ENCODE peak calls at places on chromosomes 5 and 9, in five cellular contexts. D is kidney epithelial cell, S is PC-9, W is GM12864, T is testis. A is an unnamed sample.

GRCh38 chr9:117253256-117253655 is 161.6 kb downstream of the ASTN2 start:
- DNase-seq in D (no peak), T (peak; percentile 51), S (no peak), W (no peak), A (no peak)

GRCh38 chr5:69075522-69076169 is 18.2 kb upstream of the SLC30A5 start:
- DNase-seq in T (no peak), D (no peak), W (no peak), S (no peak), A (peak; percentile 32)

GRCh38 chr5:169302491-169303118 is 1.7 kb upstream of the SLIT3 start:
- DNase-seq in W (peak; percentile 41), D (peak; percentile 45), S (peak; percentile 56), T (peak; percentile 85), A (peak; percentile 63)

GRCh38 chr9:3769646-3770045 is 243.8 kb upstream of the RFX3 start:
- DNase-seq in S (no peak), W (no peak), D (no peak), T (no peak), A (no peak)

GRCh38 chr5:180119031-180119885 is 47.7 kb upstream of the RNF130 start:
- DNase-seq in D (no peak), S (no peak), T (no peak), W (no peak), A (peak; percentile 52)

GRCh38 chr5:140372971-140373487 is 13.0 kb downstream of the SLC4A9 start:
- DNase-seq in W (no peak), S (peak; percentile 58), D (peak; percentile 18), T (peak; percentile 80), A (peak; percentile 85)

GRCh38 chr9:136611119-136611518 is 51.6 kb upstream of the EGFL7 start:
- DNase-seq in T (no peak), W (no peak), S (no peak), D (no peak), A (peak; percentile 64)

GRCh38 chr5:176714067-176714466 is 66.8 kb downstream of the TSPAN17 start:
- DNase-seq in T (no peak), D (no peak), S (no peak), W (no peak), A (no peak)

GRCh38 chr9:132990781-132991180 is 12.3 kb downstream of the GFI1B start:
- DNase-seq in T (no peak), W (no peak), S (no peak), D (no peak), A (peak; percentile 34)
- H3K4me3 ChIP-seq in T (no peak overlapping the region), W (no peak overlapping the region), S (no peak overlapping the region), D (no peak overlapping the region), A (no peak overlapping the region)

GRCh38 chr5:72507360-72508238 is at the start of gene ZNF366:
- DNase-seq in S (no peak), W (no peak), D (no peak), T (no peak), A (no peak)

GRCh38 chr5:72506150-72506549 is 1.1 kb downstream of the ZNF366 start:
- DNase-seq in W (no peak), S (no peak), D (no peak), T (no peak), A (no peak)

GRCh38 chr5:72505539-72505938 is 1.7 kb downstream of the ZNF366 start:
- DNase-seq in W (no peak), S (no peak), T (no peak), D (no peak), A (no peak)

GRCh38 chr5:72503888-72504491 is 3.2 kb downstream of the ZNF366 start:
- DNase-seq in W (no peak), D (no peak), T (no peak), S (peak; percentile 51), A (no peak)

GRCh38 chr5:72505026-72505425 is 2.2 kb downstream of the ZNF366 start:
- DNase-seq in D (no peak), S (no peak), T (no peak), W (no peak), A (no peak)
- H3K4me3 ChIP-seq in D (no peak overlapping the region), S (peak overlapping the region; percentile 34), T (no peak overlapping the region), W (no peak overlapping the region), A (no peak overlapping the region)

DNA sequence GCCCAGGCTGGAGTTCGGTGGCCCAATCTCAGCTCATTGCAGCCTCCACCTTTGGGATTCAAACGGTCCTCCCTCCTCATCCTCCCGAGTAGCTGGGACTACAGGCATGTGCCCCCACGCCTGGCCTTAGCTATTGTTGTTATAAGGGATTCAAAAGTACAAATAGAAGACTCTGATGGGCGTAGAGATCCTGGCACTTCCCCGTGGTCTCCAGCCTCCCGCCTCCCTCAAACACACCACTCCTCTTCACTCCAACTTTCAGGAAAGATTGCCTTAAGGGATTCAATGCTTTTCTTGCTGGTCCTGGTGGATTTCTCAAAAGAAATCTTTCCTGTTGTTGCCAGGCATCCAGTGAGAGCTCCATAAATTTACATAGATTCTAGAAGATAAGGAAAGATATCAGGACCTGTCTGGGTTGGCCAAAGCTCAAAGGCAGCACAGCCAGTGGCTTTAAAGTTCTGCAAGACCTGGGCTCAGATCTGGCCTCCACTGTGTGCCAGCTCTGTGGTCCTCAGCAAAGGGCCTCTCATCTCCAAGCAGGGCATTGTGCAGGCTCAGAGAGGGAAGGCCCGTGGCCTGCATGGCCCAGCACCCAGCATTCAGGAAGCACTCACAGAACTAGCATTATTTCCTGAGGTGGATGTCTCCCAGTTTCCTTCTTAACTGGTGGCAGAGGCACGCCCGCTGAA is 1.1 kb downstream of the AIF1L start:
- DNase-seq in D (no peak), T (no peak), S (no peak), W (no peak), A (peak; percentile 56)
- H3K4me3 ChIP-seq in D (peak overlapping the region; percentile 66), T (peak overlapping the region; percentile 68), S (peak overlapping the region; percentile 92), W (no peak overlapping the region), A (peak overlapping the region; percentile 97)

GRCh38 chr5:135131801-135132675 is 98.0 kb upstream of the PITX1 start:
- DNase-seq in W (no peak), T (no peak), D (no peak), S (no peak), A (no peak)

GRCh38 chr5:135135530-135136201 is 101.6 kb upstream of the PITX1 start:
- DNase-seq in W (no peak), S (peak; percentile 75), D (no peak), T (no peak), A (no peak)

GRCh38 chr5:135133181-135133580 is 99.2 kb upstream of the PITX1 start:
- DNase-seq in S (no peak), W (no peak), T (no peak), D (no peak), A (no peak)

GRCh38 chr5:135134686-135135381 is 100.8 kb upstream of the PITX1 start:
- DNase-seq in D (no peak), W (no peak), S (no peak), T (no peak), A (no peak)

GRCh38 chr5:135133698-135134515 is 99.9 kb upstream of the PITX1 start:
- DNase-seq in T (no peak), W (no peak), D (no peak), S (peak; percentile 73), A (no peak)
- H3K4me3 ChIP-seq in T (no peak overlapping the region), W (no peak overlapping the region), D (no peak overlapping the region), S (no peak overlapping the region), A (no peak overlapping the region)

GRCh38 chr9:113511047-113511521 is 47.6 kb downstream of the RGS3 start:
- DNase-seq in S (no peak), D (no peak), W (no peak), T (no peak), A (no peak)

GRCh38 chr9:113513111-113513510 is 49.6 kb downstream of the RGS3 start:
- DNase-seq in D (no peak), W (no peak), T (no peak), S (no peak), A (no peak)

GRCh38 chr9:113513541-113513940 is 50.0 kb downstream of the RGS3 start:
- DNase-seq in W (no peak), T (no peak), D (no peak), S (no peak), A (no peak)

GRCh38 chr9:113514061-113514460 is 50.5 kb downstream of the RGS3 start:
- DNase-seq in T (no peak), D (no peak), W (no peak), S (no peak), A (no peak)

DNA sequence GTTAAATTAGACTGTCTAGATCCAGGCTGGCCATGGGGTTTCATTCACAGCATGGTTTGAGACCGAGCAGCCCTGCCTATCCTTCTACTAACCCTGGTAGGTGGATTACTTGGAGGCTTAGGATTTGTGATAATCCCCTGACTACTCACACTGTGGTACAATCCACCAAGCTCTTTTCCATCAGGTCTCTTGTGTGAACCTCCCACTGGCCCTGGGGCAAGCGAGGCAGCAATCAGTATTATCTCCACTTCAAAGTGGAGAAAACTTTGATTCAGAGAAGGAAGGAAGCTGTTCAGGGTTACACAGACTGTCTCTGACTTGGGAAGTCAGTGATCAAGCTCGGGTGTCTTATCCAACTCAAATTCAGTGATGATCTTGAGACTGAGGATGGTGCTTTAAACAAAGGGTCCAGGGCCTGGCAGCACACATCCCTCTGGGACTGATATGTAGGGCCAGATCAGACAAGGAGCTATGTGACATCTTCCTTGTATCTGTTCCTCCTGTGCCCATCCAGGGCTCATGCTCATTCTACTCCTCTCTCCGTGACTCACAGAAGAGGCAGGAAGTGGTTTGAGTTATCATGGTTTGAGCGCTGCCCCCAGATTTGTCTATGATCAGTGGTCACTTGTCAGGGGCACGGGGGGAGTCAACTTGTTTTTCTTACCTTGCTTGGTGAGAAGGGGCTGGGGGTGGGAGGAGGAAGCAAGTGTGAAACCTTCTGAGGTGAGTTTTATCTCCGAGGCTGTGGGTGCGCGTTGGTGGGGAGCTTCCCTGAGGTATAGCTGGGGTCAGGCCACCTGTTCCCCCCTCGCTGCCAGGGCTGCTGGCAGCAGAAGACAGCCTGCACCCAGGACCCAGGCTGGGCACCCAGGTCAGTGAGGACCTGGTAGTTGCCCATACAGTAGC is 48.6 kb downstream of the RGS3 start:
- DNase-seq in S (no peak), D (no peak), T (no peak), W (peak; percentile 68), A (no peak)
- H3K4me3 ChIP-seq in S (no peak overlapping the region), D (no peak overlapping the region), T (no peak overlapping the region), W (no peak overlapping the region), A (no peak overlapping the region)

GRCh38 chr5:77229887-77230286 is 19.4 kb downstream of the PDE8B start:
- DNase-seq in D (no peak), W (no peak), S (no peak), T (no peak), A (no peak)
- H3K4me3 ChIP-seq in D (no peak overlapping the region), W (no peak overlapping the region), S (no peak overlapping the region), T (no peak overlapping the region), A (no peak overlapping the region)

DNA sequence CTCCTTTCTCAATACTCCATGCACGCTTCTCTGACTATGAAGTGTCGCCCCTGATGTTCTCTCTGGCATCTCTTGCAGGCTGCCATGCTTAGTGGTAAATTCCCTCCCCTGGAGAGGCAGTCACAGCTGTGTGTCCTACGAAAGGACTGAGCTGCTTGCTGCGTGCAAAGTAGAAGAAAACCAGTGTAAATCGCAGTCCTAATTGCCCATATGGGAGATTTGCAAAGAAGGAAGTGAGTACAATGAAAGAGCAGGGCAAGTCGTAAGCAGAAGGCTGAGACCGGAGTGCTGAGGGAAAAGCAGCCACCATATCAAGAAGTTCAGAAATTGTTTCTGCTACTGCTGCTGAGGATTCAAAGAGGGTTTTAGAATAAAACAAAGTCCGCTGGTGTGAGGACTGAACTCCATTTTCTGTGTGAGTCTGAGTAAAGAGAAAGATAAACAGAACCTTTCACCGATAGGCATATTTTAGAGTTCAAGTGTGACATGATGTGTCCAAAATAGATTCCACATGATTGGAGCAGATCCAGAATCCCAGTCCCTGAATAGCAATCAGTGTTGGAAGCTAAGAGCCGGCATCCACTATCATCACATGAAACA is 507.8 kb upstream of the MPDZ start:
- DNase-seq in D (no peak), T (no peak), S (no peak), W (no peak), A (no peak)
- H3K4me3 ChIP-seq in D (no peak overlapping the region), T (no peak overlapping the region), S (no peak overlapping the region), W (no peak overlapping the region), A (no peak overlapping the region)